ENCODE peak calls at places on chromosomes 5 and 9, in six cellular contexts. Z is CD4-positive, alpha-beta T cell; E is fibroblast of mammary gland; G is uterus; M is mesothelial cell of epicardium; R is choroid plexus epithelial cell. W is an unnamed sample.

GRCh38 chr9:70435948-70436347 is 21.5 kb upstream of the KLF9 start:
- DNase-seq in R (peak; percentile 84), G (no peak), E (peak; percentile 81), M (no peak), Z (no peak), W (no peak)

GRCh38 chr9:135665795-135666189 is 2.7 kb downstream of the LCN9 start:
- DNase-seq in G (no peak), R (no peak), E (no peak), M (no peak), Z (no peak), W (no peak)

GRCh38 chr5:142515036-142515435 is 170.9 kb downstream of the FGF1 start:
- DNase-seq in Z (no peak), R (no peak), M (no peak), E (peak; percentile 33), G (no peak), W (no peak)

GRCh38 chr5:124976086-124976485 is 229.6 kb upstream of the ZNF608 start:
- DNase-seq in G (no peak), Z (no peak), E (no peak), M (no peak), R (no peak), W (no peak)

GRCh38 chr9:37200572-37201005 is 80.2 kb downstream of the ZCCHC7 start:
- DNase-seq in R (peak; percentile 62), Z (no peak), E (peak; percentile 35), G (no peak), M (no peak), W (no peak)

GRCh38 chr5:173187054-173187743 is 42.9 kb downstream of the BNIP1 start:
- DNase-seq in E (no peak), R (no peak), Z (no peak), M (no peak), G (no peak), W (no peak)

GRCh38 chr5:108264533-108264932 is 117.4 kb downstream of the FBXL17 start:
- DNase-seq in G (no peak), E (no peak), R (no peak), M (no peak), Z (no peak), W (no peak)

GRCh38 chr5:168273056-168273980 is 18.1 kb upstream of the WWC1 start:
- DNase-seq in R (no peak), M (no peak), G (no peak), E (no peak), Z (no peak), W (no peak)

GRCh38 chr5:32961066-32961429 is 249.9 kb downstream of the NPR3 start:
- DNase-seq in E (peak; percentile 25), M (no peak), G (no peak), R (peak; percentile 75), Z (no peak), W (no peak)

GRCh38 chr9:6645153-6646027 is at the start of gene GLDC:
- DNase-seq in G (peak; percentile 17), E (no peak), R (no peak), M (peak; percentile 31), Z (peak; percentile 3), W (peak; percentile 23)

GRCh38 chr9:69476797-69477196 is 151.8 kb downstream of the ENTREP1 start:
- DNase-seq in E (no peak), G (no peak), R (no peak), Z (no peak), M (no peak), W (no peak)

GRCh38 chr5:146334074-146334533 is 4.5 kb upstream of the POU4F3 start:
- DNase-seq in Z (no peak), E (no peak), R (no peak), G (no peak), M (no peak), W (no peak)

GRCh38 chr5:22889714-22890113 is 36.6 kb upstream of the CDH12 start:
- DNase-seq in G (no peak), E (no peak), R (peak; percentile 43), M (no peak), Z (no peak), W (no peak)

GRCh38 chr9:8486095-8486494 is 686.5 kb upstream of the DMAC1 start:
- DNase-seq in M (no peak), E (peak; percentile 71), R (peak; percentile 50), G (no peak), Z (no peak), W (no peak)
- TF ChIP-seq CTCF in M (no peak), E (peak; percentile 52), R (peak; percentile 54), G (no peak), Z (no peak), W (no peak)

GRCh38 chr5:50665091-50665490 is 1.3 kb upstream of the PARP8 start:
- DNase-seq in R (no peak), M (no peak), E (no peak), G (no peak), Z (no peak), W (no peak)

GRCh38 chr5:50667079-50667652 is 729 bp downstream of the PARP8 start:
- DNase-seq in E (peak; percentile 29), G (peak; percentile 59), Z (peak; percentile 43), R (peak; percentile 58), M (peak; percentile 44), W (peak; percentile 23)

GRCh38 chr5:50663636-50664035 is 2.8 kb upstream of the PARP8 start:
- DNase-seq in G (no peak), M (no peak), R (no peak), Z (no peak), E (no peak), W (no peak)

GRCh38 chr5:50666261-50667078 is at the start of gene PARP8:
- DNase-seq in M (peak; percentile 25), E (peak; percentile 43), G (peak; percentile 51), R (peak; percentile 51), Z (peak; percentile 32), W (peak; percentile 61)

DNA sequence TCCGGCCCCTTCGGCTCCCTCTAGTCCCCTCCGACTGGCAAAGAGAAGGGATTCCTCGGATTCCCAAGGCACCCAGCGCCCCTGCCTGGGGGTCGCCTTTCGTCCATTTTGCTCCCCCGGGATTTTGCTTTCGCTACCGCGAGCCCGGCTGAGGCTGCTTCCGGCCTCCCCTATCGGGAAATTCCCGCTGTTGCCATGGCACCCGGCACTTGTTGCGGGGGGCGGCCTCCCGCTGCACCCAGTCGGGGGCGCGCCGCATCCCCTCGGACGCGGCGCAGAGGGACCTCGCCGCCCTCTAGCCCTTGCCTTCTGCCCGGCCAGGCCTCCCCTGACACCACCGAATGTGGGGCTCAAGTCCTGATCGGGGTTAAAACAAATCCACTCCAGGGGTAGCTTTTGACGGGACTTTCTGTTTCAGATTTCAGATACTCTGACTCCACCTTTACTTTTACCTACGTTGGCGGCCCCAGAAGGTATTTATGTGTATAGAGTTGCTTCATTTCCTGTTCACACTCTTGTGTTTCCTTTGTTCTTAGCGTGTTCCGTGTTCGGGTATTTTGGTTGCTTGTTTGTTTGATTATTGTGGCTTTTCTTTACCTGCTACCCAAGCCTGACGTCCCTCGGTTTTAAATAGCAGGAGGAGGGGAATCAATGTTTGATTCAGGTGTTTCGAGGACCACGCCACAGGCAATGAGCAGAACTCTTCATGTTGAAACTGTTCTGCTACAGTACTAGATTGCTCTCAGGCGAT is 1.4 kb downstream of the PARP8 start:
- DNase-seq in Z (peak; percentile 73), G (peak; percentile 59), E (peak; percentile 34), M (peak; percentile 71), R (peak; percentile 58), W (peak; percentile 62)
- TF ChIP-seq CTCF in Z (no peak), G (no peak), E (no peak), M (no peak), R (no peak), W (no peak)

GRCh38 chr5:74322944-74323343 is 317.6 kb downstream of the ENC1 start:
- DNase-seq in R (no peak), M (no peak), G (no peak), Z (no peak), E (no peak), W (no peak)
- TF ChIP-seq CTCF in R (peak; percentile 26), M (no peak), G (no peak), Z (no peak), E (peak; percentile 14), W (no peak)

GRCh38 chr9:27888661-27889295 is 315.5 kb upstream of the C9orf72 start:
- DNase-seq in R (peak; percentile 14), Z (no peak), E (peak; percentile 1), M (no peak), G (no peak), W (no peak)
- TF ChIP-seq CTCF in R (peak; percentile 80), Z (peak; percentile 41), E (peak; percentile 63), M (peak; percentile 32), G (no peak), W (no peak)

GRCh38 chr9:113356686-113357292 is 7.4 kb downstream of the BSPRY start:
- DNase-seq in R (no peak), E (no peak), G (no peak), M (no peak), Z (no peak), W (no peak)

GRCh38 chr9:113359385-113359784 is 10.0 kb downstream of the BSPRY start:
- DNase-seq in M (no peak), R (no peak), E (no peak), G (no peak), Z (no peak), W (no peak)

GRCh38 chr9:113352006-113352405 is 2.7 kb downstream of the BSPRY start:
- DNase-seq in M (no peak), R (peak; percentile 29), G (no peak), Z (no peak), E (no peak), W (no peak)

GRCh38 chr9:113352411-113352810 is 3.1 kb downstream of the BSPRY start:
- DNase-seq in G (no peak), Z (no peak), R (no peak), M (no peak), E (no peak), W (no peak)

DNA sequence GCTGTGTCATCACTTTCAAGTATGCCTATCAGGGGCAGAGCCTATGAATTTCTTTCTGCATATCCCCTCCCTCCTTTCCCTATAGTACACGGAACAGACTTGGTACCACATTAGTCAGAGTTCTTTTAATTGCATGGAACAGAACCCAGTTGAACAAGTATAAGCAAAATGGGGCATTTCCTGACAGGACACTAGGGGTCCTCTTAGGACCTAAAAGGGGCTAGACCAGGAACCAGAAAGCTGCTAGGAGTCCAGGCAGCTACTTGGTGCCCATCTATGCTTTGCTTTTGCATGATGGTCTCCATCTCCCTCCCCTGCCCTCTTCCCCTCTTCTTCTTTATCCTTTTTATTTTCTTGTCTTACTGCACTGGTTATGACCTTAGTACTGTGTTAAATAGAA is 5.9 kb downstream of the BSPRY start:
- DNase-seq in E (peak; percentile 40), M (no peak), G (no peak), Z (no peak), R (peak; percentile 55), W (no peak)
- TF ChIP-seq CTCF in E (peak; percentile 21), M (no peak), G (no peak), Z (no peak), R (peak; percentile 56), W (no peak)

GRCh38 chr9:77789891-77790290 is 141.8 kb upstream of the GNA14 start:
- DNase-seq in R (no peak), G (no peak), M (no peak), Z (no peak), E (no peak), W (no peak)

GRCh38 chr9:77793909-77794308 is 145.8 kb upstream of the GNA14 start:
- DNase-seq in R (no peak), M (no peak), Z (no peak), G (no peak), E (peak; percentile 73), W (no peak)
- TF ChIP-seq CTCF in R (peak; percentile 13), M (no peak), Z (no peak), G (no peak), E (peak; percentile 34), W (no peak)

GRCh38 chr9:95736370-95736769 is 139.1 kb upstream of the ERCC6L2 start:
- DNase-seq in M (no peak), G (no peak), R (peak; percentile 36), E (no peak), Z (no peak), W (no peak)
- TF ChIP-seq CTCF in M (peak; percentile 39), G (no peak), R (peak; percentile 69), E (peak; percentile 44), Z (no peak), W (no peak)

W was measured in omental fat pad.